ENCODE peak calls at places on chromosomes 3 and 15, in four cellular contexts. One of them, this sample, is unnamed.

GRCh38 chr3:165336786-165337185 is 140.6 kb upstream of the SLITRK3 start:
- DNase-seq in heart left ventricle: no peak
- DNase-seq in M059J: peak; percentile 50
- DNase-seq in fibroblast of pulmonary artery: peak; percentile 22
- DNase-seq in this sample: no peak

GRCh38 chr3:115857518-115858136 is 234.3 kb downstream of the GAP43 start:
- DNase-seq in heart left ventricle: no peak
- DNase-seq in M059J: peak; percentile 22
- DNase-seq in fibroblast of pulmonary artery: no peak
- DNase-seq in this sample: no peak

GRCh38 chr15:34330279-34330678 is 7.3 kb downstream of the SLC12A6 start:
- DNase-seq in heart left ventricle: no peak
- DNase-seq in M059J: no peak
- DNase-seq in fibroblast of pulmonary artery: no peak
- DNase-seq in this sample: no peak

GRCh38 chr3:156614642-156615511 is 59.5 kb upstream of the TIPARP start:
- DNase-seq in heart left ventricle: no peak
- DNase-seq in M059J: peak; percentile 71
- DNase-seq in fibroblast of pulmonary artery: peak; percentile 29
- DNase-seq in this sample: peak; percentile 63

GRCh38 chr15:69161878-69162213 is 1.4 kb downstream of the GLCE start:
- DNase-seq in heart left ventricle: no peak
- DNase-seq in M059J: no peak
- DNase-seq in fibroblast of pulmonary artery: no peak
- DNase-seq in this sample: no peak

GRCh38 chr3:182393830-182394367 is 399.4 kb upstream of the ATP11B start:
- DNase-seq in heart left ventricle: no peak
- DNase-seq in M059J: no peak
- DNase-seq in fibroblast of pulmonary artery: no peak
- DNase-seq in this sample: no peak

GRCh38 chr3:161851941-161852566 is 355.4 kb downstream of the OTOL1 start:
- DNase-seq in heart left ventricle: no peak
- DNase-seq in M059J: peak; percentile 51
- DNase-seq in fibroblast of pulmonary artery: peak; percentile 68
- DNase-seq in this sample: peak; percentile 57

GRCh38 chr3:112127522-112128494 is 5.2 kb downstream of the GCSAM start:
- DNase-seq in heart left ventricle: no peak
- DNase-seq in M059J: no peak
- DNase-seq in fibroblast of pulmonary artery: no peak
- DNase-seq in this sample: no peak

GRCh38 chr3:139044366-139045210 is at the start of gene PRR23C:
- DNase-seq in heart left ventricle: no peak
- DNase-seq in M059J: no peak
- DNase-seq in fibroblast of pulmonary artery: no peak
- DNase-seq in this sample: no peak

GRCh38 chr3:13492048-13492447 is 11.9 kb downstream of the HDAC11 start:
- DNase-seq in heart left ventricle: no peak
- DNase-seq in M059J: no peak
- DNase-seq in fibroblast of pulmonary artery: no peak
- DNase-seq in this sample: no peak

GRCh38 chr3:138921316-138922292 is 25.3 kb downstream of the FOXL2 start:
- DNase-seq in heart left ventricle: no peak
- DNase-seq in M059J: peak; percentile 98
- DNase-seq in fibroblast of pulmonary artery: peak; percentile 82
- DNase-seq in this sample: peak; percentile 93

GRCh38 chr15:67132276-67132675 is 66.9 kb downstream of the SMAD3 start:
- DNase-seq in heart left ventricle: no peak
- DNase-seq in M059J: no peak
- DNase-seq in fibroblast of pulmonary artery: no peak
- DNase-seq in this sample: no peak

GRCh38 chr15:47781527-47781926 is 64.2 kb downstream of the SEMA6D start:
- DNase-seq in heart left ventricle: no peak
- DNase-seq in M059J: no peak
- DNase-seq in fibroblast of pulmonary artery: no peak
- DNase-seq in this sample: no peak

GRCh38 chr3:27613846-27614500 is 108.2 kb downstream of the EOMES start:
- DNase-seq in heart left ventricle: no peak
- DNase-seq in M059J: no peak
- DNase-seq in fibroblast of pulmonary artery: peak; percentile 47
- DNase-seq in this sample: peak; percentile 46

GRCh38 chr3:8730641-8731040 is 3.0 kb upstream of the CAV3 start:
- DNase-seq in heart left ventricle: no peak
- DNase-seq in M059J: no peak
- DNase-seq in fibroblast of pulmonary artery: peak; percentile 58
- DNase-seq in this sample: no peak

GRCh38 chr15:84846269-84846668 is 29.1 kb downstream of the ALPK3 start:
- DNase-seq in heart left ventricle: no peak
- DNase-seq in M059J: no peak
- DNase-seq in fibroblast of pulmonary artery: no peak
- DNase-seq in this sample: no peak

GRCh38 chr3:107589454-107589853 is 66.7 kb downstream of the BBX start:
- DNase-seq in heart left ventricle: no peak
- DNase-seq in M059J: no peak
- DNase-seq in fibroblast of pulmonary artery: no peak
- DNase-seq in this sample: no peak

GRCh38 chr15:70201376-70201775 is 103.7 kb upstream of the TLE3 start:
- DNase-seq in heart left ventricle: no peak
- DNase-seq in M059J: no peak
- DNase-seq in fibroblast of pulmonary artery: no peak
- DNase-seq in this sample: no peak

GRCh38 chr15:60555814-60556213 is 76.9 kb upstream of the ICE2 start:
- DNase-seq in heart left ventricle: no peak
- DNase-seq in M059J: no peak
- DNase-seq in fibroblast of pulmonary artery: no peak
- DNase-seq in this sample: no peak

GRCh38 chr3:33645060-33645841 is 72.8 kb downstream of the CLASP2 start:
- DNase-seq in heart left ventricle: no peak
- DNase-seq in M059J: peak; percentile 45
- DNase-seq in fibroblast of pulmonary artery: peak; percentile 50
- DNase-seq in this sample: no peak

GRCh38 chr3:87727783-87728182 is 331.0 kb downstream of the CGGBP1 start:
- DNase-seq in heart left ventricle: no peak
- DNase-seq in M059J: no peak
- DNase-seq in fibroblast of pulmonary artery: no peak
- DNase-seq in this sample: no peak

GRCh38 chr3:146747928-146748327 is 142.8 kb upstream of the PLSCR5 start:
- DNase-seq in heart left ventricle: no peak
- DNase-seq in M059J: peak; percentile 42
- DNase-seq in fibroblast of pulmonary artery: peak; percentile 71
- DNase-seq in this sample: peak; percentile 56

GRCh38 chr3:110569073-110569472 is 502.5 kb upstream of the NECTIN3 start:
- DNase-seq in heart left ventricle: no peak
- DNase-seq in M059J: no peak
- DNase-seq in fibroblast of pulmonary artery: no peak
- DNase-seq in this sample: no peak

GRCh38 chr3:197847866-197848401 is 56.9 kb downstream of the LRCH3 start:
- DNase-seq in heart left ventricle: no peak
- DNase-seq in M059J: peak; percentile 5
- DNase-seq in fibroblast of pulmonary artery: no peak
- DNase-seq in this sample: peak; percentile 48

GRCh38 chr15:58515807-58516206 is 84.0 kb downstream of the LIPC start:
- DNase-seq in heart left ventricle: no peak
- DNase-seq in M059J: no peak
- DNase-seq in fibroblast of pulmonary artery: no peak
- DNase-seq in this sample: no peak

GRCh38 chr3:114557791-114558190 is 264.0 kb downstream of the TIGIT start:
- DNase-seq in heart left ventricle: no peak
- DNase-seq in M059J: peak; percentile 43
- DNase-seq in fibroblast of pulmonary artery: peak; percentile 38
- DNase-seq in this sample: peak; percentile 12

GRCh38 chr3:66803206-66803605 is 194.9 kb upstream of the KBTBD8 start:
- DNase-seq in heart left ventricle: no peak
- DNase-seq in M059J: no peak
- DNase-seq in fibroblast of pulmonary artery: no peak
- DNase-seq in this sample: no peak

GRCh38 chr15:50257924-50258323 is 7.6 kb downstream of the HDC start:
- DNase-seq in heart left ventricle: no peak
- DNase-seq in M059J: peak; percentile 84
- DNase-seq in fibroblast of pulmonary artery: peak; percentile 46
- DNase-seq in this sample: peak; percentile 52

GRCh38 chr3:56998081-56998529 is 62.4 kb upstream of the SPATA12 start:
- DNase-seq in heart left ventricle: no peak
- DNase-seq in M059J: no peak
- DNase-seq in fibroblast of pulmonary artery: no peak
- DNase-seq in this sample: no peak